ENCODE peak calls at places on chromosomes 13 and 19, in six cellular contexts. W is GM04503, H is A549, L is WERI-Rb-1, E is HFF-Myc, G is MM.1S. Q is an unnamed sample.

GRCh38 chr13:34356686-34357434 is 538.9 kb downstream of the RFC3 start:
- DNase-seq in W (no peak), H (no peak), L (no peak), E (no peak), G (no peak), Q (no peak)

GRCh38 chr13:97977376-97977705 is 23.9 kb downstream of the IPO5 start:
- DNase-seq in W (no peak), H (no peak), L (no peak), E (no peak), G (no peak), Q (peak)

GRCh38 chr13:36815069-36815468 is 4.0 kb upstream of the RFXAP start:
- DNase-seq in W (no peak), H (peak), L (no peak), E (no peak), G (no peak), Q (no peak)

GRCh38 chr13:39781381-39781780 is 125.9 kb downstream of the COG6 start:
- DNase-seq in W (no peak), H (no peak), L (no peak), E (no peak), G (no peak), Q (no peak)

GRCh38 chr19:6743714-6744380 is 4.4 kb downstream of the TRIP10 start:
- DNase-seq in W (no peak), H (no peak), L (no peak), E (no peak), G (no peak), Q (peak)

GRCh38 chr19:29675650-29676186 is 10.5 kb downstream of the PLEKHF1 start:
- DNase-seq in W (no peak), H (no peak), L (no peak), E (no peak), G (no peak), Q (no peak)

GRCh38 chr13:27036236-27036981 is 135.2 kb downstream of the USP12 start:
- DNase-seq in W (no peak), H (peak), L (no peak), E (no peak), G (no peak), Q (peak)

GRCh38 chr13:85132986-85133385 is 666.2 kb downstream of the SLITRK6 start:
- DNase-seq in W (no peak), H (no peak), L (no peak), E (no peak), G (no peak), Q (no peak)

GRCh38 chr13:65133094-65133493 is 2097.0 kb downstream of the PCDH9 start:
- DNase-seq in W (no peak), H (peak), L (no peak), E (no peak), G (no peak), Q (no peak)

GRCh38 chr13:60397693-60398437 is 845 bp downstream of the TDRD3 start:
- DNase-seq in W (peak), H (peak), L (peak), E (no peak), G (peak), Q (peak)

GRCh38 chr13:23899555-23899954 is 2.3 kb upstream of the C1QTNF9B start:
- DNase-seq in W (no peak), H (peak), L (no peak), E (peak), G (peak), Q (peak)

Q was measured in choroid plexus epithelial cell.